ENCODE peak calls at places on chromosomes 7 and 10, in eight cellular contexts. One of them, this sample, is unnamed.

GRCh38 chr10:35640951-35641429 is 1.1 kb downstream of the FZD8 start:
- DNase-seq in PC-9: no peak
- DNase-seq in NCI-H1436: peak; percentile 77
- DNase-seq in HCT116: peak; percentile 31
- DNase-seq in AG09309: peak; percentile 67
- DNase-seq in NCI-H526: peak; percentile 71
- DNase-seq in activated CD4-positive, alpha-beta T cell treated with anti-CD3 and anti-CD28 coated beads for 36 hours: peak; percentile 71
- DNase-seq in Daoy: peak; percentile 88
- DNase-seq in this sample: peak; percentile 64

GRCh38 chr7:101678713-101679112 is 49.6 kb upstream of the MYL10 start:
- DNase-seq in HCT116: no peak
- DNase-seq in NCI-H526: no peak
- DNase-seq in NCI-H1436: no peak
- DNase-seq in PC-9: no peak
- DNase-seq in activated CD4-positive, alpha-beta T cell treated with anti-CD3 and anti-CD28 coated beads for 36 hours: no peak
- DNase-seq in AG09309: peak; percentile 42
- DNase-seq in Daoy: peak; percentile 96
- DNase-seq in this sample: no peak

GRCh38 chr10:13472359-13472758 is 56.5 kb downstream of the BEND7 start:
- DNase-seq in AG09309: no peak
- DNase-seq in HCT116: no peak
- DNase-seq in Daoy: no peak
- DNase-seq in PC-9: no peak
- DNase-seq in NCI-H526: no peak
- DNase-seq in NCI-H1436: no peak
- DNase-seq in activated CD4-positive, alpha-beta T cell treated with anti-CD3 and anti-CD28 coated beads for 36 hours: no peak
- DNase-seq in this sample: no peak

GRCh38 chr7:80379034-80379433 is 132.8 kb downstream of the GNAT3 start:
- DNase-seq in NCI-H1436: no peak
- DNase-seq in NCI-H526: no peak
- DNase-seq in AG09309: peak; percentile 48
- DNase-seq in activated CD4-positive, alpha-beta T cell treated with anti-CD3 and anti-CD28 coated beads for 36 hours: no peak
- DNase-seq in HCT116: no peak
- DNase-seq in Daoy: no peak
- DNase-seq in PC-9: no peak
- DNase-seq in this sample: no peak

GRCh38 chr7:30143748-30144251 is 9.0 kb downstream of the MTURN start:
- DNase-seq in PC-9: peak; percentile 99
- DNase-seq in HCT116: no peak
- DNase-seq in Daoy: peak; percentile 74
- DNase-seq in NCI-H1436: peak; percentile 94
- DNase-seq in AG09309: no peak
- DNase-seq in NCI-H526: peak; percentile 80
- DNase-seq in activated CD4-positive, alpha-beta T cell treated with anti-CD3 and anti-CD28 coated beads for 36 hours: peak; percentile 26
- DNase-seq in this sample: peak; percentile 25

GRCh38 chr7:79553811-79554555 is 100.5 kb upstream of the MAGI2 start:
- DNase-seq in activated CD4-positive, alpha-beta T cell treated with anti-CD3 and anti-CD28 coated beads for 36 hours: no peak
- DNase-seq in NCI-H526: no peak
- DNase-seq in NCI-H1436: no peak
- DNase-seq in AG09309: peak; percentile 21
- DNase-seq in PC-9: peak; percentile 43
- DNase-seq in HCT116: no peak
- DNase-seq in Daoy: peak; percentile 27
- DNase-seq in this sample: no peak

GRCh38 chr7:8443871-8444756 is 10.7 kb downstream of the NXPH1 start:
- DNase-seq in HCT116: no peak
- DNase-seq in activated CD4-positive, alpha-beta T cell treated with anti-CD3 and anti-CD28 coated beads for 36 hours: no peak
- DNase-seq in NCI-H1436: no peak
- DNase-seq in AG09309: no peak
- DNase-seq in Daoy: no peak
- DNase-seq in PC-9: no peak
- DNase-seq in NCI-H526: peak; percentile 16
- DNase-seq in this sample: no peak

GRCh38 chr7:101402081-101402779 is 39.6 kb downstream of the COL26A1 start:
- DNase-seq in NCI-H526: no peak
- DNase-seq in NCI-H1436: no peak
- DNase-seq in PC-9: peak; percentile 71
- DNase-seq in Daoy: peak; percentile 96
- DNase-seq in activated CD4-positive, alpha-beta T cell treated with anti-CD3 and anti-CD28 coated beads for 36 hours: no peak
- DNase-seq in HCT116: no peak
- DNase-seq in AG09309: peak; percentile 47
- DNase-seq in this sample: no peak

GRCh38 chr10:62077330-62078015 is 176.0 kb downstream of the ARID5B start:
- DNase-seq in AG09309: no peak
- DNase-seq in PC-9: no peak
- DNase-seq in NCI-H1436: no peak
- DNase-seq in activated CD4-positive, alpha-beta T cell treated with anti-CD3 and anti-CD28 coated beads for 36 hours: no peak
- DNase-seq in HCT116: no peak
- DNase-seq in Daoy: no peak
- DNase-seq in NCI-H526: no peak
- DNase-seq in this sample: no peak

GRCh38 chr7:133135451-133135850 is 53.6 kb upstream of the CHCHD3 start:
- DNase-seq in PC-9: no peak
- DNase-seq in NCI-H1436: no peak
- DNase-seq in AG09309: no peak
- DNase-seq in activated CD4-positive, alpha-beta T cell treated with anti-CD3 and anti-CD28 coated beads for 36 hours: no peak
- DNase-seq in NCI-H526: no peak
- DNase-seq in HCT116: no peak
- DNase-seq in Daoy: peak; percentile 36
- DNase-seq in this sample: no peak

GRCh38 chr7:152202056-152202455 is 176.6 kb downstream of the GALNT11 start:
- DNase-seq in NCI-H1436: no peak
- DNase-seq in NCI-H526: no peak
- DNase-seq in AG09309: peak; percentile 29
- DNase-seq in activated CD4-positive, alpha-beta T cell treated with anti-CD3 and anti-CD28 coated beads for 36 hours: no peak
- DNase-seq in Daoy: no peak
- DNase-seq in HCT116: no peak
- DNase-seq in PC-9: no peak
- DNase-seq in this sample: no peak

GRCh38 chr10:58400609-58401008 is 15.4 kb downstream of the TFAM start:
- DNase-seq in NCI-H526: no peak
- DNase-seq in NCI-H1436: no peak
- DNase-seq in HCT116: no peak
- DNase-seq in AG09309: no peak
- DNase-seq in activated CD4-positive, alpha-beta T cell treated with anti-CD3 and anti-CD28 coated beads for 36 hours: no peak
- DNase-seq in Daoy: peak; percentile 11
- DNase-seq in PC-9: no peak
- DNase-seq in this sample: no peak

GRCh38 chr7:1857487-1858425 is 187.7 kb downstream of the ELFN1 start:
- DNase-seq in activated CD4-positive, alpha-beta T cell treated with anti-CD3 and anti-CD28 coated beads for 36 hours: no peak
- DNase-seq in NCI-H526: no peak
- DNase-seq in HCT116: no peak
- DNase-seq in Daoy: no peak
- DNase-seq in AG09309: no peak
- DNase-seq in NCI-H1436: no peak
- DNase-seq in PC-9: no peak
- DNase-seq in this sample: no peak

GRCh38 chr7:150685219-150686029 is at the start of gene GIMAP2:
- DNase-seq in Daoy: peak; percentile 65
- DNase-seq in HCT116: no peak
- DNase-seq in NCI-H1436: no peak
- DNase-seq in NCI-H526: no peak
- DNase-seq in PC-9: no peak
- DNase-seq in activated CD4-positive, alpha-beta T cell treated with anti-CD3 and anti-CD28 coated beads for 36 hours: peak; percentile 41
- DNase-seq in AG09309: no peak
- DNase-seq in this sample: peak; percentile 40

GRCh38 chr7:75656740-75657139 is 82.0 kb downstream of the HIP1 start:
- DNase-seq in HCT116: no peak
- DNase-seq in Daoy: no peak
- DNase-seq in NCI-H1436: no peak
- DNase-seq in PC-9: no peak
- DNase-seq in NCI-H526: no peak
- DNase-seq in AG09309: no peak
- DNase-seq in activated CD4-positive, alpha-beta T cell treated with anti-CD3 and anti-CD28 coated beads for 36 hours: no peak
- DNase-seq in this sample: no peak

GRCh38 chr10:122164815-122165491 is 106.1 kb upstream of the BTBD16 start:
- DNase-seq in HCT116: no peak
- DNase-seq in Daoy: no peak
- DNase-seq in activated CD4-positive, alpha-beta T cell treated with anti-CD3 and anti-CD28 coated beads for 36 hours: no peak
- DNase-seq in NCI-H526: peak; percentile 53
- DNase-seq in NCI-H1436: peak; percentile 16
- DNase-seq in AG09309: no peak
- DNase-seq in PC-9: no peak
- DNase-seq in this sample: no peak

GRCh38 chr10:84427903-84428650 is 99.7 kb downstream of the CCSER2 start:
- DNase-seq in NCI-H1436: no peak
- DNase-seq in HCT116: no peak
- DNase-seq in NCI-H526: no peak
- DNase-seq in AG09309: no peak
- DNase-seq in activated CD4-positive, alpha-beta T cell treated with anti-CD3 and anti-CD28 coated beads for 36 hours: no peak
- DNase-seq in PC-9: no peak
- DNase-seq in Daoy: no peak
- DNase-seq in this sample: no peak

GRCh38 chr7:87170828-87171227 is 18.6 kb downstream of the DMTF1 start:
- DNase-seq in activated CD4-positive, alpha-beta T cell treated with anti-CD3 and anti-CD28 coated beads for 36 hours: no peak
- DNase-seq in AG09309: no peak
- DNase-seq in PC-9: no peak
- DNase-seq in NCI-H526: no peak
- DNase-seq in NCI-H1436: no peak
- DNase-seq in Daoy: no peak
- DNase-seq in HCT116: no peak
- DNase-seq in this sample: no peak

GRCh38 chr7:95865716-95866371 is 93.5 kb downstream of the DYNC1I1 start:
- DNase-seq in NCI-H526: peak; percentile 76
- DNase-seq in NCI-H1436: no peak
- DNase-seq in HCT116: peak; percentile 7
- DNase-seq in Daoy: no peak
- DNase-seq in PC-9: no peak
- DNase-seq in AG09309: peak; percentile 16
- DNase-seq in activated CD4-positive, alpha-beta T cell treated with anti-CD3 and anti-CD28 coated beads for 36 hours: no peak
- DNase-seq in this sample: no peak

GRCh38 chr7:105680505-105681187 is 99.4 kb upstream of the EFCAB10 start:
- DNase-seq in PC-9: no peak
- DNase-seq in NCI-H1436: no peak
- DNase-seq in HCT116: no peak
- DNase-seq in AG09309: no peak
- DNase-seq in Daoy: no peak
- DNase-seq in activated CD4-positive, alpha-beta T cell treated with anti-CD3 and anti-CD28 coated beads for 36 hours: no peak
- DNase-seq in NCI-H526: no peak
- DNase-seq in this sample: no peak

GRCh38 chr10:114634607-114634974 is 23.5 kb downstream of the ABLIM1 start:
- DNase-seq in NCI-H526: no peak
- DNase-seq in Daoy: peak; percentile 79
- DNase-seq in NCI-H1436: no peak
- DNase-seq in AG09309: peak; percentile 90
- DNase-seq in HCT116: peak; percentile 58
- DNase-seq in activated CD4-positive, alpha-beta T cell treated with anti-CD3 and anti-CD28 coated beads for 36 hours: peak; percentile 11
- DNase-seq in PC-9: peak; percentile 95
- DNase-seq in this sample: no peak

GRCh38 chr10:13352519-13352918 is 4.4 kb upstream of the SEPHS1 start:
- DNase-seq in NCI-H526: no peak
- DNase-seq in activated CD4-positive, alpha-beta T cell treated with anti-CD3 and anti-CD28 coated beads for 36 hours: peak; percentile 32
- DNase-seq in Daoy: no peak
- DNase-seq in HCT116: no peak
- DNase-seq in AG09309: no peak
- DNase-seq in NCI-H1436: no peak
- DNase-seq in PC-9: no peak
- DNase-seq in this sample: peak; percentile 25

GRCh38 chr7:142954680-142955268 is 7.4 kb downstream of the KEL start:
- DNase-seq in AG09309: no peak
- DNase-seq in NCI-H526: no peak
- DNase-seq in PC-9: no peak
- DNase-seq in Daoy: no peak
- DNase-seq in activated CD4-positive, alpha-beta T cell treated with anti-CD3 and anti-CD28 coated beads for 36 hours: no peak
- DNase-seq in HCT116: no peak
- DNase-seq in NCI-H1436: no peak
- DNase-seq in this sample: no peak

GRCh38 chr7:34158754-34159153 is 253.4 kb downstream of the BMPER start:
- DNase-seq in NCI-H526: peak; percentile 15
- DNase-seq in AG09309: no peak
- DNase-seq in Daoy: peak; percentile 53
- DNase-seq in HCT116: no peak
- DNase-seq in PC-9: no peak
- DNase-seq in NCI-H1436: no peak
- DNase-seq in activated CD4-positive, alpha-beta T cell treated with anti-CD3 and anti-CD28 coated beads for 36 hours: no peak
- DNase-seq in this sample: no peak

GRCh38 chr10:96714031-96714590 is 6.2 kb downstream of the PIK3AP1 start:
- DNase-seq in Daoy: peak; percentile 48
- DNase-seq in HCT116: no peak
- DNase-seq in NCI-H526: no peak
- DNase-seq in activated CD4-positive, alpha-beta T cell treated with anti-CD3 and anti-CD28 coated beads for 36 hours: no peak
- DNase-seq in AG09309: peak; percentile 4
- DNase-seq in NCI-H1436: no peak
- DNase-seq in PC-9: no peak
- DNase-seq in this sample: no peak

GRCh38 chr7:132932321-132933075 is 149.4 kb downstream of the CHCHD3 start:
- DNase-seq in NCI-H1436: no peak
- DNase-seq in PC-9: no peak
- DNase-seq in Daoy: no peak
- DNase-seq in activated CD4-positive, alpha-beta T cell treated with anti-CD3 and anti-CD28 coated beads for 36 hours: no peak
- DNase-seq in AG09309: no peak
- DNase-seq in NCI-H526: no peak
- DNase-seq in HCT116: no peak
- DNase-seq in this sample: no peak

GRCh38 chr7:1514407-1514806 is 10.2 kb upstream of the INTS1 start:
- DNase-seq in activated CD4-positive, alpha-beta T cell treated with anti-CD3 and anti-CD28 coated beads for 36 hours: no peak
- DNase-seq in NCI-H1436: no peak
- DNase-seq in PC-9: no peak
- DNase-seq in AG09309: no peak
- DNase-seq in Daoy: no peak
- DNase-seq in NCI-H526: no peak
- DNase-seq in HCT116: no peak
- DNase-seq in this sample: no peak

GRCh38 chr10:178723-179122 is 43.5 kb downstream of the ZMYND11 start:
- DNase-seq in NCI-H526: no peak
- DNase-seq in HCT116: no peak
- DNase-seq in AG09309: no peak
- DNase-seq in PC-9: no peak
- DNase-seq in Daoy: no peak
- DNase-seq in NCI-H1436: no peak
- DNase-seq in activated CD4-positive, alpha-beta T cell treated with anti-CD3 and anti-CD28 coated beads for 36 hours: no peak
- DNase-seq in this sample: no peak

GRCh38 chr7:132469264-132469663 is 107.0 kb downstream of the PLXNA4 start:
- DNase-seq in NCI-H526: no peak
- DNase-seq in AG09309: no peak
- DNase-seq in PC-9: no peak
- DNase-seq in NCI-H1436: no peak
- DNase-seq in Daoy: peak; percentile 77
- DNase-seq in HCT116: no peak
- DNase-seq in activated CD4-positive, alpha-beta T cell treated with anti-CD3 and anti-CD28 coated beads for 36 hours: no peak
- DNase-seq in this sample: no peak

GRCh38 chr7:46383605-46384004 is 462.5 kb upstream of the IGFBP3 start:
- DNase-seq in Daoy: peak; percentile 76
- DNase-seq in NCI-H526: no peak
- DNase-seq in NCI-H1436: no peak
- DNase-seq in activated CD4-positive, alpha-beta T cell treated with anti-CD3 and anti-CD28 coated beads for 36 hours: no peak
- DNase-seq in PC-9: no peak
- DNase-seq in HCT116: no peak
- DNase-seq in AG09309: peak; percentile 4
- DNase-seq in this sample: no peak

GRCh38 chr7:150988230-150989226 is 2.3 kb upstream of the NOS3 start:
- DNase-seq in NCI-H526: peak; percentile 86
- DNase-seq in PC-9: no peak
- DNase-seq in activated CD4-positive, alpha-beta T cell treated with anti-CD3 and anti-CD28 coated beads for 36 hours: peak; percentile 83
- DNase-seq in NCI-H1436: peak; percentile 79
- DNase-seq in HCT116: no peak
- DNase-seq in Daoy: peak; percentile 71
- DNase-seq in AG09309: no peak
- DNase-seq in this sample: peak; percentile 79

This sample was measured in activated CD4-positive, alpha-beta memory T cell treated with anti-CD3 and anti-CD28 coated beads for 36 hours.